ENCODE peak calls at places on chromosomes 11 and 22, in five cellular contexts. N is PC-3, A is psoas muscle, R is small intestine, L is AG04450. D is an unnamed sample.

GRCh38 chr11:126481303-126481680 is 125.8 kb downstream of the ST3GAL4 start:
- DNase-seq in R (no peak), N (no peak), A (no peak), L (no peak), D (no peak)

GRCh38 chr22:27799334-27800249 is 2.0 kb downstream of the MN1 start:
- DNase-seq in R (no peak), A (peak; percentile 53), N (peak; percentile 22), L (no peak), D (no peak)

GRCh38 chr11:124676386-124676785 is 2.7 kb downstream of the SPA17 start:
- DNase-seq in R (no peak), A (no peak), N (no peak), L (no peak), D (peak; percentile 52)

GRCh38 chr11:45233121-45233803 is 52.9 kb downstream of the SYT13 start:
- DNase-seq in L (peak; percentile 7), R (peak; percentile 64), A (peak; percentile 69), N (peak; percentile 70), D (peak; percentile 78)

GRCh38 chr11:6251120-6251733 is 8.4 kb upstream of the CCKBR start:
- DNase-seq in L (peak; percentile 32), R (peak; percentile 79), N (peak; percentile 78), A (peak; percentile 63), D (peak; percentile 82)

GRCh38 chr11:34223021-34223813 is 117.8 kb downstream of the NAT10 start:
- DNase-seq in A (peak; percentile 67), L (peak; percentile 55), R (no peak), N (peak; percentile 91), D (peak; percentile 68)

GRCh38 chr22:21632931-21633330 is 371 bp downstream of the CCDC116 start:
- DNase-seq in N (no peak), L (no peak), R (no peak), A (no peak), D (no peak)

GRCh38 chr11:3128356-3129180 is 36.5 kb downstream of the OSBPL5 start:
- DNase-seq in R (no peak), N (no peak), A (peak; percentile 9), L (no peak), D (no peak)

GRCh38 chr11:35714882-35715612 is 52.5 kb downstream of the TRIM44 start:
- DNase-seq in N (peak; percentile 26), L (no peak), R (no peak), A (no peak), D (no peak)

GRCh38 chr11:14396289-14396688 is 37.3 kb upstream of the RRAS2 start:
- DNase-seq in A (no peak), R (no peak), N (no peak), L (no peak), D (no peak)

GRCh38 chr11:73762732-73763131 is 1.9 kb upstream of the RAB6A start:
- DNase-seq in R (no peak), L (no peak), A (no peak), N (no peak), D (no peak)

GRCh38 chr11:3796796-3797328 is 492 bp downstream of the NUP98 start:
- DNase-seq in A (no peak), R (peak; percentile 12), L (no peak), N (no peak), D (no peak)

GRCh38 chr22:45640941-45641621 is 30.6 kb upstream of the ATXN10 start:
- DNase-seq in A (no peak), N (no peak), R (no peak), L (no peak), D (no peak)

GRCh38 chr11:18056561-18057181 is 10.6 kb upstream of the TPH1 start:
- DNase-seq in N (no peak), A (no peak), R (no peak), L (no peak), D (no peak)

GRCh38 chr11:80146231-80146630 is 705.4 kb upstream of the TENM4 start:
- DNase-seq in N (peak; percentile 66), R (no peak), L (no peak), A (no peak), D (no peak)

GRCh38 chr11:94735907-94736306 is 32.2 kb upstream of the AMOTL1 start:
- DNase-seq in L (no peak), N (no peak), A (no peak), R (no peak), D (no peak)

GRCh38 chr22:17648564-17648963 is 10.0 kb downstream of the BCL2L13 start:
- DNase-seq in N (no peak), R (no peak), A (no peak), L (no peak), D (no peak)

GRCh38 chr11:85187992-85188391 is 439.2 kb downstream of the DLG2 start:
- DNase-seq in N (peak; percentile 33), A (no peak), R (no peak), L (no peak), D (no peak)

GRCh38 chr11:70772950-70773349 is 374.6 kb downstream of the CTTN start:
- DNase-seq in N (no peak), R (peak; percentile 12), L (no peak), A (no peak), D (no peak)

GRCh38 chr11:68843052-68843561 is 1.4 kb upstream of the CPT1A start:
- DNase-seq in L (no peak), A (no peak), R (peak; percentile 59), N (no peak), D (peak; percentile 68)

GRCh38 chr11:120120805-120121335 is 17.0 kb downstream of the TRIM29 start:
- DNase-seq in A (no peak), N (no peak), R (no peak), L (no peak), D (no peak)

GRCh38 chr11:71183878-71184277 is 68.5 kb downstream of the SHANK2 start:
- DNase-seq in R (no peak), L (no peak), A (no peak), N (no peak), D (no peak)

GRCh38 chr11:120293038-120293800 is 31.9 kb upstream of the TLCD5 start:
- DNase-seq in N (no peak), L (no peak), A (no peak), R (peak; percentile 75), D (no peak)

DNA sequence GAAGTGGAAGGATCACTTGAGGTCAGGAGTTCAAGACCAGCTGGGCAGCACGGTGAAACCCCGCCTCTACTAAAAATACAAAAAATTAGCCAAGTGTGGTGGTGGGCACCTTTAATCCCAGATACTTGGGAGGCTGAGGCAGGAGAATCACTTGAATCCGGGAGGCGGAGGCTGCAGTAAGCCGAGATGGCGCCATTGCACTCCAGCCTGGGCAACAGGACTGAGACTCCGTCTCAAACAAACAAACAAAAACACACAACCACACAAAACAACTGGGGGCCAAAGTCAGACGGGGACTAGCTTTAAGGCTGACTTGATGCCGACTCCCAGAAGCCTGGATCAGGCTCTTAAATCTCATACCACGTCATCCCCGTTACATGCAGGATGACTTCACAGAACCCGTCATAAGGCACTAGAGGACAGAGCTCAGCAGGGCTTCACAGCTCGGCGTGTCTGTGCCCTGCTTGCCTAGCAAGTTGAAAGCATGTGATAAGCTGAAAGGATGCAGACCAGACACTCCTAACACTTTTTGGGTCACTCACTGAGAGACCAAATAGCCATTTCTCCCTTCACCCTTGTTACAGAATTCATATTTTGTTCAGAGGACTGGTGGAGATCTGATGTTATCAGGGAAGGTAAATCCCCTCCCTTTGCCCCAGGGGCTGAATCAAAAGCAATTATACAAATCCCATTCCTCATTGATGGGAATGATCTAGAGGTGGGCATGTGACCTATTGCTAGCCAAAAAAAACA is 65.5 kb downstream of the GAB2 start:
- DNase-seq in L (no peak), R (no peak), N (no peak), A (no peak), D (no peak)
- H3K27ac ChIP-seq in L (no peak overlapping the region), R (peak overlapping the region; percentile 67), N (no peak overlapping the region), A (no peak overlapping the region), D (peak overlapping the region; percentile 87)

GRCh38 chr22:29797351-29797750 is 30.2 kb downstream of the UQCR10 start:
- DNase-seq in L (no peak), N (no peak), A (no peak), R (no peak), D (no peak)

GRCh38 chr22:29801153-29801552 is 34.0 kb downstream of the UQCR10 start:
- DNase-seq in R (no peak), A (no peak), L (no peak), N (no peak), D (no peak)

GRCh38 chr22:29798801-29799200 is 31.6 kb downstream of the UQCR10 start:
- DNase-seq in L (no peak), R (no peak), N (peak; percentile 57), A (peak; percentile 47), D (no peak)

GRCh38 chr22:29798318-29798717 is 31.1 kb downstream of the UQCR10 start:
- DNase-seq in R (no peak), N (peak; percentile 9), A (no peak), L (no peak), D (no peak)

GRCh38 chr22:29799217-29799680 is 32.1 kb downstream of the UQCR10 start:
- DNase-seq in L (peak; percentile 86), N (peak; percentile 92), R (no peak), A (peak; percentile 94), D (peak; percentile 70)
- H3K27ac ChIP-seq in L (peak overlapping the region; percentile 77), N (peak overlapping the region; percentile 96), R (peak overlapping the region; percentile 33), A (peak overlapping the region; percentile 95), D (peak overlapping the region; percentile 64)

GRCh38 chr11:12691473-12691872 is 17.3 kb downstream of the TEAD1 start:
- DNase-seq in R (peak; percentile 22), A (no peak), L (no peak), N (no peak), D (no peak)

GRCh38 chr11:12692238-12693074 is 18.2 kb downstream of the TEAD1 start:
- DNase-seq in A (peak; percentile 79), R (peak; percentile 96), N (peak; percentile 81), L (peak; percentile 83), D (peak; percentile 92)

GRCh38 chr11:12694182-12694531 is 19.9 kb downstream of the TEAD1 start:
- DNase-seq in N (no peak), A (peak; percentile 27), L (no peak), R (no peak), D (peak; percentile 41)

GRCh38 chr11:12693485-12694181 is 19.4 kb downstream of the TEAD1 start:
- DNase-seq in R (peak; percentile 69), L (peak; percentile 94), A (peak; percentile 32), N (peak; percentile 96), D (peak; percentile 54)

DNA sequence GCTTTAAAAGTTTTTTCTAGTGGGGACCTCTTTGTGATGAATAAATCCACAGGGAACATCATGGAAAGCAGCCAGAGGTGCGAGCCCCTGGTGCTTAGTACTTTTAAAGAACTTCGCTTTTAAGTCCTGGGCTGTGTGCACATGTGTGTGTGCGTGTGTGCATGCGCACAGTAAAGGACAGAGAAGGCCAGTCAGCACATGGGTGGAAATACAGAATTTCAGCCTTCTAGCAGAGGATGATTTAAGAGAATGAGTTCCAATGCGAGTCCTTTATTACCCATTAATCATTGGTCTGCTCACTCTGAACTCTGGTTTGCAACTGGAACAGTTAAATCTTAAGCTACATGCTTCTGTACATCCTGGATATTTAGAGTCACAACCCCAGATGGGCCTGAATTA is 18.9 kb downstream of the TEAD1 start:
- DNase-seq in A (no peak), N (no peak), L (no peak), R (peak; percentile 38), D (no peak)
- H3K27ac ChIP-seq in A (peak overlapping the region; percentile 95), N (peak overlapping the region; percentile 99), L (peak overlapping the region; percentile 97), R (peak overlapping the region; percentile 84), D (peak overlapping the region; percentile 88)

DNA sequence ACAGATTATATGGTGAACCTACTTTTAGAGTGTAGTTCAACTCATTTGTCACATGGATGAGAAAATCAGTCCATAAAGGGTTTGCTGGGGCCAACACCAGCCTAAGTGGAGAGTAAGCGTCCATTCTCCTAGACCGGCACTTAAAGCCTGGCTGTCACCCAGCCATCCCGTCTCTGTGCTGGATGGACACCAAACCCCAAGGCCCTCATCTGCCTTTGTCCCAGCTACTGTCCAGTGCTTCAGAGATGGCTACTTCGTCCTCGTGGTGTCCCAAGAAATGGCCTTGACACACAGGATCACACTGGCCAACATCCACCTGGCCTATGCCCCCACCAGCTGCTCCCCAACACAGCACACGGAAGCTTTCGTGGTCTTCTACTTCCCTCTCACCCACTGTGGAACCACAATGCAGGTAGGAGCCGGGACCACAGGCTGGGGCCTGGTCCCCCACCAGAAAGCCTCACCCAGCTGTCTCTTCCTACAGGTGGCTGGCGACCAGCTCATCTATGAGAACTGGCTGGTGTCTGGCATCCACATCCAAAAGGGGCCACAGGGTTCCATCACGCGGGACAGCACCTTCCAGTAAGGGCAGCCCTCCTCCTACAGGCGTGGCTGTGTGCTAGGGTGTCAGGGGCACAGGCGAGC is 3.5 kb downstream of the ZP1 start:
- DNase-seq in N (no peak), L (no peak), R (no peak), A (no peak), D (no peak)
- H3K27ac ChIP-seq in N (no peak overlapping the region), L (no peak overlapping the region), R (peak overlapping the region; percentile 46), A (peak overlapping the region; percentile 4), D (peak overlapping the region; percentile 57)